ENCODE peak calls at places on chromosome 9, in four cellular contexts. M, Z, P and K are unnamed samples.

GRCh38 chr9:129398101-129398795 is 220.2 kb upstream of the IER5L start:
- DNase-seq in M (no peak), Z (no peak), P (no peak), K (no peak)

GRCh38 chr9:135963938-135964337 is 2.8 kb upstream of the UBAC1 start:
- DNase-seq in M (no peak), Z (no peak), P (no peak), K (no peak)

GRCh38 chr9:114163517-114163924 is 8.2 kb downstream of the COL27A1 start:
- DNase-seq in M (no peak), Z (no peak), P (no peak), K (no peak)

GRCh38 chr9:127522727-127523126 is 71.4 kb downstream of the LRSAM1 start:
- DNase-seq in M (no peak), Z (no peak), P (no peak), K (no peak)

GRCh38 chr9:96033896-96034295 is 158.4 kb downstream of the ERCC6L2 start:
- DNase-seq in M (no peak), Z (no peak), P (no peak), K (no peak)

GRCh38 chr9:108049026-108049591 is 559.5 kb upstream of the KLF4 start:
- DNase-seq in M (no peak), Z (peak), P (no peak), K (no peak)

GRCh38 chr9:14670718-14671117 is 22.5 kb downstream of the ZDHHC21 start:
- DNase-seq in M (no peak), Z (no peak), P (no peak), K (no peak)

GRCh38 chr9:81202292-81202691 is 487.1 kb downstream of the TLE1 start:
- DNase-seq in M (no peak), Z (no peak), P (no peak), K (no peak)

GRCh38 chr9:130330202-130330601 is 64.6 kb downstream of the HMCN2 start:
- DNase-seq in M (no peak), Z (no peak), P (no peak), K (no peak)

GRCh38 chr9:105243935-105244273 is 547 bp upstream of the SLC44A1 start:
- DNase-seq in M (no peak), Z (no peak), P (no peak), K (no peak)

GRCh38 chr9:127187231-127187956 is 65.0 kb upstream of the ANGPTL2 start:
- DNase-seq in M (peak), Z (peak), P (no peak), K (no peak)

GRCh38 chr9:132128191-132128590 is 33.7 kb upstream of the NTNG2 start:
- DNase-seq in M (no peak), Z (no peak), P (no peak), K (no peak)

GRCh38 chr9:117679425-117679824 is 24.8 kb upstream of the TLR4 start:
- DNase-seq in M (no peak), Z (no peak), P (no peak), K (no peak)

GRCh38 chr9:137303031-137303892 is 1.2 kb upstream of the NRARP start:
- DNase-seq in M (no peak), Z (no peak), P (no peak), K (no peak)

GRCh38 chr9:68711281-68711680 is 6.2 kb downstream of the PIP5K1B start:
- DNase-seq in M (no peak), Z (no peak), P (no peak), K (peak)

GRCh38 chr9:133762488-133763271 is 24.5 kb upstream of the SARDH start:
- DNase-seq in M (no peak), Z (no peak), P (no peak), K (no peak)

GRCh38 chr9:98533866-98534265 is 174.9 kb downstream of the GABBR2 start:
- DNase-seq in M (no peak), Z (no peak), P (no peak), K (no peak)

GRCh38 chr9:35518981-35519679 is 29.2 kb downstream of the RUSC2 start:
- DNase-seq in M (no peak), Z (no peak), P (no peak), K (no peak)

GRCh38 chr9:130835441-130836298 is 616 bp downstream of the ABL1 start:
- DNase-seq in M (no peak), Z (no peak), P (no peak), K (no peak)

GRCh38 chr9:112166176-112167140 is 8.6 kb downstream of the SUSD1 start:
- DNase-seq in M (no peak), Z (no peak), P (no peak), K (no peak)

GRCh38 chr9:19410594-19410993 is 1.8 kb downstream of the ACER2 start:
- DNase-seq in M (no peak), Z (no peak), P (no peak), K (no peak)

GRCh38 chr9:18632624-18633407 is 158.9 kb downstream of the ADAMTSL1 start:
- DNase-seq in M (peak), Z (peak), P (no peak), K (no peak)

GRCh38 chr9:137228968-137229896 is 1.5 kb upstream of the SLC34A3 start:
- DNase-seq in M (no peak), Z (no peak), P (no peak), K (no peak)

GRCh38 chr9:120416816-120417427 is 163.0 kb downstream of the CDK5RAP2 start:
- DNase-seq in M (no peak), Z (no peak), P (no peak), K (no peak)

GRCh38 chr9:89684218-89684617 is 79.4 kb downstream of the GADD45G start:
- DNase-seq in M (no peak), Z (no peak), P (no peak), K (no peak)

GRCh38 chr9:131227112-131228058 is 48.9 kb downstream of the FAM78A start:
- DNase-seq in M (no peak), Z (no peak), P (no peak), K (no peak)

GRCh38 chr9:91714020-91714721 is 235.9 kb downstream of the ROR2 start:
- DNase-seq in M (peak), Z (no peak), P (no peak), K (no peak)

GRCh38 chr9:89458768-89459496 is 39.0 kb downstream of the SEMA4D start:
- DNase-seq in M (no peak), Z (no peak), P (no peak), K (no peak)

GRCh38 chr9:113594484-113595299 is 131.2 kb downstream of the RGS3 start:
- DNase-seq in M (no peak), Z (no peak), P (no peak), K (no peak)

GRCh38 chr9:120486347-120486746 is 93.6 kb downstream of the CDK5RAP2 start:
- DNase-seq in M (no peak), Z (no peak), P (no peak), K (no peak)

GRCh38 chr9:136482046-136482792 is 621 bp downstream of the SEC16A start:
- DNase-seq in M (no peak), Z (peak), P (no peak), K (no peak)

GRCh38 chr9:15606667-15607472 is 54.0 kb downstream of the CCDC171 start:
- DNase-seq in M (no peak), Z (peak), P (peak), K (no peak)

GRCh38 chr9:21465859-21466518 is 16.1 kb downstream of the IFNE start:
- DNase-seq in M (no peak), Z (no peak), P (no peak), K (no peak)

GRCh38 chr9:5714501-5715401 is 85.8 kb downstream of the RIC1 start:
- DNase-seq in M (no peak), Z (no peak), P (no peak), K (no peak)

GRCh38 chr9:133730994-133731715 is 7.0 kb downstream of the SARDH start:
- DNase-seq in M (no peak), Z (no peak), P (no peak), K (no peak)

GRCh38 chr9:129026442-129027223 is 1.5 kb downstream of the SH3GLB2 start:
- DNase-seq in M (peak), Z (no peak), P (no peak), K (no peak)

GRCh38 chr9:138076650-138077009 is 199.0 kb downstream of the CACNA1B start:
- DNase-seq in M (no peak), Z (no peak), P (no peak), K (no peak)

GRCh38 chr9:94139672-94140417 is 55.6 kb downstream of the PTPDC1 start:
- DNase-seq in M (peak), Z (peak), P (no peak), K (no peak)

GRCh38 chr9:19184144-19184917 is 46.2 kb upstream of the DENND4C start:
- DNase-seq in M (peak), Z (peak), P (no peak), K (no peak)